ENCODE peak calls at places on chromosomes 13 and 19, in four cellular contexts. One of them, this sample, is unnamed.

GRCh38 chr13:26401578-26402021 is 147.7 kb downstream of the CDK8 start:
- DNase-seq in GM23338: no peak
- DNase-seq in ovary: no peak
- DNase-seq in left lung: no peak
- DNase-seq in this sample: no peak

GRCh38 chr13:30065181-30065580 is 214.8 kb upstream of the UBL3 start:
- DNase-seq in left lung: no peak
- DNase-seq in ovary: no peak
- DNase-seq in GM23338: no peak
- DNase-seq in this sample: no peak

GRCh38 chr13:27139565-27139964 is 32.0 kb downstream of the USP12 start:
- DNase-seq in GM23338: no peak
- DNase-seq in left lung: no peak
- DNase-seq in ovary: no peak
- DNase-seq in this sample: no peak

GRCh38 chr19:45314708-45315107 is 8.0 kb downstream of the CKM start:
- DNase-seq in GM23338: no peak
- DNase-seq in left lung: no peak
- DNase-seq in ovary: no peak
- DNase-seq in this sample: no peak

GRCh38 chr19:1465191-1466016 is 13.6 kb downstream of the C19orf25 start:
- DNase-seq in GM23338: peak; percentile 78
- DNase-seq in left lung: peak; percentile 85
- DNase-seq in ovary: no peak
- DNase-seq in this sample: peak; percentile 47

GRCh38 chr19:48997972-48998371 is 4.3 kb downstream of the RUVBL2 start:
- DNase-seq in ovary: no peak
- DNase-seq in GM23338: peak; percentile 95
- DNase-seq in left lung: no peak
- DNase-seq in this sample: peak; percentile 20

GRCh38 chr19:29702958-29703320 is 12.1 kb downstream of the C19orf12 start:
- DNase-seq in left lung: peak; percentile 43
- DNase-seq in ovary: no peak
- DNase-seq in GM23338: no peak
- DNase-seq in this sample: no peak

GRCh38 chr13:106468207-106468606 is 67.3 kb downstream of the EFNB2 start:
- DNase-seq in GM23338: no peak
- DNase-seq in ovary: no peak
- DNase-seq in left lung: no peak
- DNase-seq in this sample: peak; percentile 17

GRCh38 chr19:38977445-38978314 is 2.1 kb upstream of the FBXO17 start:
- DNase-seq in ovary: no peak
- DNase-seq in left lung: no peak
- DNase-seq in GM23338: no peak
- DNase-seq in this sample: no peak

GRCh38 chr19:21638776-21639175 is 128.6 kb downstream of the ZNF100 start:
- DNase-seq in GM23338: no peak
- DNase-seq in ovary: no peak
- DNase-seq in left lung: no peak
- DNase-seq in this sample: no peak

GRCh38 chr13:110815471-110816204 is 99.2 kb downstream of the ANKRD10 start:
- DNase-seq in GM23338: no peak
- DNase-seq in left lung: no peak
- DNase-seq in ovary: no peak
- DNase-seq in this sample: no peak

GRCh38 chr13:51625555-51626345 is 41.5 kb downstream of the WDFY2 start:
- DNase-seq in GM23338: no peak
- DNase-seq in ovary: no peak
- DNase-seq in left lung: no peak
- DNase-seq in this sample: peak; percentile 78

GRCh38 chr13:51776179-51776578 is 27.8 kb downstream of the DHRS12 start:
- DNase-seq in left lung: no peak
- DNase-seq in GM23338: no peak
- DNase-seq in ovary: no peak
- DNase-seq in this sample: no peak

GRCh38 chr19:56091751-56092546 is 29.1 kb downstream of the ZNF787 start:
- DNase-seq in GM23338: no peak
- DNase-seq in left lung: peak; percentile 39
- DNase-seq in ovary: no peak
- DNase-seq in this sample: no peak

GRCh38 chr13:73428706-73429105 is 369.9 kb downstream of the KLF5 start:
- DNase-seq in ovary: no peak
- DNase-seq in GM23338: no peak
- DNase-seq in left lung: no peak
- DNase-seq in this sample: no peak

GRCh38 chr13:28492527-28493367 is 2.2 kb downstream of the FLT1 start:
- DNase-seq in ovary: no peak
- DNase-seq in left lung: no peak
- DNase-seq in GM23338: peak; percentile 63
- DNase-seq in this sample: no peak

GRCh38 chr13:93309886-93310520 is 83.4 kb downstream of the GPC6 start:
- DNase-seq in GM23338: no peak
- DNase-seq in ovary: no peak
- DNase-seq in left lung: no peak
- DNase-seq in this sample: no peak

GRCh38 chr19:40191836-40192646 is 815 bp downstream of the MAP3K10 start:
- DNase-seq in GM23338: peak; percentile 85
- DNase-seq in left lung: peak; percentile 85
- DNase-seq in ovary: peak; percentile 21
- DNase-seq in this sample: peak; percentile 29

GRCh38 chr13:25608181-25608580 is 236.4 kb downstream of the ATP8A2 start:
- DNase-seq in left lung: no peak
- DNase-seq in GM23338: no peak
- DNase-seq in ovary: no peak
- DNase-seq in this sample: no peak

GRCh38 chr13:48334534-48335127 is 31.1 kb downstream of the RB1 start:
- DNase-seq in left lung: no peak
- DNase-seq in GM23338: peak; percentile 45
- DNase-seq in ovary: no peak
- DNase-seq in this sample: no peak

GRCh38 chr13:96053003-96053703 is at the start of gene UGGT2:
- DNase-seq in left lung: peak; percentile 98
- DNase-seq in ovary: peak; percentile 93
- DNase-seq in GM23338: peak; percentile 90
- DNase-seq in this sample: peak; percentile 96

GRCh38 chr13:63605962-63606361 is 2190.3 kb upstream of the PCDH20 start:
- DNase-seq in ovary: no peak
- DNase-seq in left lung: no peak
- DNase-seq in GM23338: no peak
- DNase-seq in this sample: no peak

GRCh38 chr19:46497773-46498172 is 2.1 kb upstream of the PNMA8B start:
- DNase-seq in GM23338: no peak
- DNase-seq in left lung: peak; percentile 2
- DNase-seq in ovary: no peak
- DNase-seq in this sample: no peak

GRCh38 chr19:12777217-12778019 is 2.1 kb upstream of the HOOK2 start:
- DNase-seq in ovary: peak; percentile 76
- DNase-seq in left lung: peak; percentile 97
- DNase-seq in GM23338: peak; percentile 93
- DNase-seq in this sample: peak; percentile 76

GRCh38 chr19:42471554-42472249 is 29.0 kb upstream of the CXCL17 start:
- DNase-seq in left lung: no peak
- DNase-seq in ovary: no peak
- DNase-seq in GM23338: peak; percentile 60
- DNase-seq in this sample: peak; percentile 24

GRCh38 chr13:76380436-76381065 is 505.7 kb downstream of the KCTD12 start:
- DNase-seq in ovary: no peak
- DNase-seq in left lung: no peak
- DNase-seq in GM23338: no peak
- DNase-seq in this sample: no peak

GRCh38 chr19:13974073-13974472 is 21.8 kb downstream of the DCAF15 start:
- DNase-seq in ovary: no peak
- DNase-seq in GM23338: peak; percentile 98
- DNase-seq in left lung: no peak
- DNase-seq in this sample: peak; percentile 23

GRCh38 chr19:42250666-42251531 is 4.0 kb downstream of the ERF start:
- DNase-seq in left lung: no peak
- DNase-seq in ovary: peak; percentile 26
- DNase-seq in GM23338: no peak
- DNase-seq in this sample: no peak

GRCh38 chr13:73075546-73075945 is 16.7 kb downstream of the KLF5 start:
- DNase-seq in GM23338: peak; percentile 91
- DNase-seq in ovary: no peak
- DNase-seq in left lung: no peak
- DNase-seq in this sample: peak; percentile 46

GRCh38 chr13:40776681-40777165 is 5.7 kb upstream of the MRPS31 start:
- DNase-seq in left lung: peak; percentile 80
- DNase-seq in GM23338: no peak
- DNase-seq in ovary: no peak
- DNase-seq in this sample: no peak
- H3K4me1 ChIP-seq in left lung: peaks cover 8% of the 10 kb centered on the region
- H3K4me1 ChIP-seq in GM23338: no peaks in the 10 kb centered on the region
- H3K4me1 ChIP-seq in ovary: no peaks in the 10 kb centered on the region
- H3K4me1 ChIP-seq in this sample: peaks cover 26% of the 10 kb centered on the region

GRCh38 chr19:51124216-51124615 is 490 bp upstream of the SIGLEC9 start:
- DNase-seq in GM23338: no peak
- DNase-seq in ovary: no peak
- DNase-seq in left lung: no peak
- DNase-seq in this sample: no peak

GRCh38 chr19:51125421-51126075 is 842 bp downstream of the SIGLEC9 start:
- DNase-seq in ovary: no peak
- DNase-seq in left lung: peak; percentile 81
- DNase-seq in GM23338: no peak
- DNase-seq in this sample: no peak

GRCh38 chr19:51123381-51124186 is 1.1 kb upstream of the SIGLEC9 start:
- DNase-seq in left lung: no peak
- DNase-seq in GM23338: no peak
- DNase-seq in ovary: no peak
- DNase-seq in this sample: no peak

GRCh38 chr19:51127032-51127431 is 2.3 kb downstream of the SIGLEC9 start:
- DNase-seq in left lung: no peak
- DNase-seq in GM23338: no peak
- DNase-seq in ovary: no peak
- DNase-seq in this sample: no peak

DNA sequence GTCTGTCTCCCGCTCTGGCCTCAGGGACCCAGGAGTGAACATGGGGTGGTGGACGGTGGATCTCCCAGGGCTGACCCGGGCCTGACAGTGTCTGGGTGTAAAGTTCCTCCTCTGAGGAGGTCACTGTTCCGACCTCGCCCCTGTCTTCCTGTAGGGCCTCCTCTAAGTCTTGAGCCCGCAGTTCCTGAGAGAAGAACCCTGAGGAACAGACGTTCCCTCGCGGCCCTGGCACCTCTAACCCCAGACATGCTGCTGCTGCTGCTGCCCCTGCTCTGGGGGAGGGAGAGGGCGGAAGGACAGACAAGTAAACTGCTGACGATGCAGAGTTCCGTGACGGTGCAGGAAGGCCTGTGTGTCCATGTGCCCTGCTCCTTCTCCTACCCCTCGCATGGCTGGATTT is at the start of gene SIGLEC9:
- DNase-seq in left lung: peak; percentile 90
- DNase-seq in ovary: peak; percentile 74
- DNase-seq in GM23338: no peak
- DNase-seq in this sample: peak; percentile 20
- H3K27me3 ChIP-seq in left lung: no peaks in the 10 kb centered on the region
- H3K27me3 ChIP-seq in ovary: no peaks in the 10 kb centered on the region
- H3K27me3 ChIP-seq in GM23338: no peaks in the 10 kb centered on the region
- H3K27me3 ChIP-seq in this sample: no peaks in the 10 kb centered on the region

GRCh38 chr13:70388935-70389334 is 280.7 kb upstream of the KLHL1 start:
- DNase-seq in left lung: no peak
- DNase-seq in ovary: no peak
- DNase-seq in GM23338: no peak
- DNase-seq in this sample: no peak
- H3K4me1 ChIP-seq in left lung: no peaks in the 10 kb centered on the region
- H3K4me1 ChIP-seq in ovary: no peaks in the 10 kb centered on the region
- H3K4me1 ChIP-seq in GM23338: peaks cover 31% of the 10 kb centered on the region
- H3K4me1 ChIP-seq in this sample: no peaks in the 10 kb centered on the region

GRCh38 chr13:90184355-90184754 is 1163.1 kb upstream of the MIR17HG start:
- DNase-seq in GM23338: no peak
- DNase-seq in ovary: no peak
- DNase-seq in left lung: no peak
- DNase-seq in this sample: no peak

GRCh38 chr13:90185734-90186133 is 1161.8 kb upstream of the MIR17HG start:
- DNase-seq in GM23338: no peak
- DNase-seq in ovary: no peak
- DNase-seq in left lung: no peak
- DNase-seq in this sample: no peak

GRCh38 chr13:90188237-90188636 is 1159.2 kb upstream of the MIR17HG start:
- DNase-seq in left lung: no peak
- DNase-seq in GM23338: no peak
- DNase-seq in ovary: no peak
- DNase-seq in this sample: no peak
- H3K27me3 ChIP-seq in left lung: no peaks in the 10 kb centered on the region
- H3K27me3 ChIP-seq in GM23338: no peaks in the 10 kb centered on the region
- H3K27me3 ChIP-seq in ovary: no peaks in the 10 kb centered on the region
- H3K27me3 ChIP-seq in this sample: no peaks in the 10 kb centered on the region

GRCh38 chr13:61162106-61162505 is 253.5 kb downstream of the PCDH20 start:
- DNase-seq in ovary: no peak
- DNase-seq in GM23338: no peak
- DNase-seq in left lung: no peak
- DNase-seq in this sample: no peak

GRCh38 chr13:61156753-61157152 is 258.9 kb downstream of the PCDH20 start:
- DNase-seq in GM23338: no peak
- DNase-seq in left lung: no peak
- DNase-seq in ovary: no peak
- DNase-seq in this sample: no peak

GRCh38 chr13:61162636-61163035 is 253.0 kb downstream of the PCDH20 start:
- DNase-seq in GM23338: no peak
- DNase-seq in left lung: no peak
- DNase-seq in ovary: no peak
- DNase-seq in this sample: no peak
- H3K4me1 ChIP-seq in GM23338: no peaks in the 10 kb centered on the region
- H3K4me1 ChIP-seq in left lung: no peaks in the 10 kb centered on the region
- H3K4me1 ChIP-seq in ovary: no peaks in the 10 kb centered on the region
- H3K4me1 ChIP-seq in this sample: no peaks in the 10 kb centered on the region

GRCh38 chr13:105165449-105166125 is 1369.9 kb downstream of the EFNB2 start:
- DNase-seq in left lung: peak; percentile 20
- DNase-seq in ovary: no peak
- DNase-seq in GM23338: no peak
- DNase-seq in this sample: peak; percentile 75

DNA sequence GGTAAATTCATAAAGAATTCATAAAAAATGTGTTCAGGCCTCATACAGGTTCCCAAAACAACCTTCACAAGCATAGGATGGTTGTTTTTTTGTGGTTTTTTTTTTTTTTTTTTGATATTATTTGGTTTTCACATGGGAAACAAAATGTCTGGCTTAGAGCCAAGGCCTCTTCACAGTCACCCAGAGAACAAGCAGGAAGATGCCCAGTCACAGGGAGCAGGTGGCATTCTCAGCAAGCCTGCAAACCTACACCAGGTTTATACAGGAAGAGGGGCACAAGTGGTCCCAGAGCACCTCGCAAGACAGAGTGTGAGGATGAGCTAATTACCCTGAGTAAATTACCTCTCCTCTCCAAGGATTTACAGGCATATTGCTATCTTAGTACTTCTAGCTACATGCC is 1375.7 kb downstream of the EFNB2 start:
- DNase-seq in GM23338: no peak
- DNase-seq in left lung: no peak
- DNase-seq in ovary: no peak
- DNase-seq in this sample: no peak
- H3K27me3 ChIP-seq in GM23338: no peaks in the 10 kb centered on the region
- H3K27me3 ChIP-seq in left lung: no peaks in the 10 kb centered on the region
- H3K27me3 ChIP-seq in ovary: no peaks in the 10 kb centered on the region
- H3K27me3 ChIP-seq in this sample: no peaks in the 10 kb centered on the region

GRCh38 chr19:19488875-19489690 is 26.3 kb downstream of the TSSK6 start:
- DNase-seq in GM23338: peak; percentile 99
- DNase-seq in ovary: peak; percentile 79
- DNase-seq in left lung: peak; percentile 88
- DNase-seq in this sample: peak; percentile 82
- H3K4me1 ChIP-seq in GM23338: peaks cover 32% of the 10 kb centered on the region
- H3K4me1 ChIP-seq in ovary: peaks cover 23% of the 10 kb centered on the region
- H3K4me1 ChIP-seq in left lung: peaks cover 18% of the 10 kb centered on the region
- H3K4me1 ChIP-seq in this sample: peaks cover 27% of the 10 kb centered on the region

This sample was measured in thyroid gland.